ENCODE peak calls at places on chromosomes 2 and 18, in five cellular contexts. Q is IMR-90, X is A549, R is lung, I is breast epithelium. D is an unnamed sample.
A peak's percentile ranks its signal among the peaks of the same experiment; 100 is the strongest.

GRCh38 chr18:8661754-8662573 is 43.4 kb upstream of the MTCL1 start:
- DNase-seq in Q (peak; percentile 28), I (no peak), R (no peak), X (no peak), D (no peak)

GRCh38 chr2:199977984-199978415 is 22.6 kb downstream of the MAIP1 start:
- DNase-seq in R (no peak), I (no peak), Q (peak; percentile 82), X (no peak), D (no peak)

GRCh38 chr18:274313-274712 is 6.5 kb upstream of the THOC1 start:
- DNase-seq in I (no peak), X (no peak), R (no peak), Q (no peak), D (no peak)

GRCh38 chr2:237060518-237061312 is 25.0 kb upstream of the COPS8 start:
- DNase-seq in R (no peak), I (no peak), Q (peak; percentile 72), X (peak; percentile 49), D (no peak)

GRCh38 chr18:44961288-44961687 is 280.6 kb downstream of the SETBP1 start:
- DNase-seq in X (no peak), R (no peak), I (no peak), Q (no peak), D (no peak)

GRCh38 chr18:79405781-79406575 is 10.2 kb downstream of the NFATC1 start:
- DNase-seq in R (peak; percentile 55), X (no peak), I (no peak), Q (no peak), D (peak; percentile 73)

GRCh38 chr2:151246152-151246551 is 15.5 kb downstream of the RBM43 start:
- DNase-seq in I (no peak), Q (no peak), X (no peak), R (no peak), D (no peak)

GRCh38 chr2:231332388-231332787 is 63.1 kb upstream of the B3GNT7 start:
- DNase-seq in I (no peak), X (no peak), R (no peak), Q (no peak), D (no peak)

GRCh38 chr2:200219400-200220113 is 86.9 kb upstream of the SPATS2L start:
- DNase-seq in Q (peak; percentile 33), R (no peak), I (no peak), X (no peak), D (no peak)

GRCh38 chr2:25250331-25251031 is 82.1 kb upstream of the POMC start:
- DNase-seq in R (no peak), I (no peak), Q (peak; percentile 92), X (no peak), D (no peak)
- H3K4me3 ChIP-seq in R (no peak overlapping the region), I (peak overlapping the region; percentile 71), Q (no peak overlapping the region), X (no peak overlapping the region), D (no peak overlapping the region)

GRCh38 chr2:98907385-98907784 is 28.6 kb downstream of the CRACDL start:
- DNase-seq in R (peak; percentile 6), X (no peak), I (no peak), Q (no peak), D (no peak)

GRCh38 chr2:98910349-98911125 is 25.5 kb downstream of the CRACDL start:
- DNase-seq in Q (no peak), I (no peak), R (peak; percentile 18), X (no peak), D (no peak)

GRCh38 chr2:98909381-98910211 is 26.4 kb downstream of the CRACDL start:
- DNase-seq in Q (peak; percentile 85), I (peak; percentile 87), R (peak; percentile 88), X (no peak), D (no peak)

GRCh38 chr2:98908909-98909308 is 27.1 kb downstream of the CRACDL start:
- DNase-seq in I (no peak), R (peak; percentile 11), Q (peak; percentile 52), X (no peak), D (no peak)

GRCh38 chr2:98907966-98908905 is 27.8 kb downstream of the CRACDL start:
- DNase-seq in I (no peak), R (peak; percentile 28), X (no peak), Q (no peak), D (no peak)
- H3K27ac ChIP-seq in I (no peak overlapping the region), R (peak overlapping the region; percentile 54), X (peak overlapping the region; percentile 43), Q (no peak overlapping the region), D (no peak overlapping the region)

GRCh38 chr2:232876071-232876977 is 6.3 kb downstream of the SNORC start:
- DNase-seq in X (peak; percentile 47), R (no peak), I (peak; percentile 51), Q (no peak), D (no peak)
- H3K4me3 ChIP-seq in X (peak overlapping the region; percentile 81), R (peak overlapping the region; percentile 25), I (peak overlapping the region; percentile 62), Q (peak overlapping the region; percentile 38), D (peak overlapping the region; percentile 56)

GRCh38 chr2:68736086-68736485 is 1.5 kb downstream of the ARHGAP25 start:
- DNase-seq in Q (no peak), I (no peak), R (no peak), X (no peak), D (no peak)
- H3K27ac ChIP-seq in Q (no peak overlapping the region), I (no peak overlapping the region), R (no peak overlapping the region), X (no peak overlapping the region), D (no peak overlapping the region)

GRCh38 chr2:96806468-96807126 is 9.5 kb upstream of the CNNM3 start:
- DNase-seq in R (no peak), Q (peak; percentile 43), X (no peak), I (no peak), D (no peak)
- H3K4me3 ChIP-seq in R (no peak overlapping the region), Q (no peak overlapping the region), X (no peak overlapping the region), I (no peak overlapping the region), D (no peak overlapping the region)

GRCh38 chr2:123747316-123747715 is 277.8 kb upstream of the CNTNAP5 start:
- DNase-seq in I (no peak), Q (no peak), X (no peak), R (no peak), D (no peak)
- H3K27ac ChIP-seq in I (no peak overlapping the region), Q (no peak overlapping the region), X (no peak overlapping the region), R (no peak overlapping the region), D (no peak overlapping the region)

GRCh38 chr18:11909597-11910026 is 1.5 kb upstream of the MPPE1 start:
- DNase-seq in R (no peak), X (no peak), I (no peak), Q (peak; percentile 55), D (no peak)
- H3K4me3 ChIP-seq in R (no peak overlapping the region), X (peak overlapping the region; percentile 50), I (peak overlapping the region; percentile 83), Q (peak overlapping the region; percentile 3), D (peak overlapping the region; percentile 94)

DNA sequence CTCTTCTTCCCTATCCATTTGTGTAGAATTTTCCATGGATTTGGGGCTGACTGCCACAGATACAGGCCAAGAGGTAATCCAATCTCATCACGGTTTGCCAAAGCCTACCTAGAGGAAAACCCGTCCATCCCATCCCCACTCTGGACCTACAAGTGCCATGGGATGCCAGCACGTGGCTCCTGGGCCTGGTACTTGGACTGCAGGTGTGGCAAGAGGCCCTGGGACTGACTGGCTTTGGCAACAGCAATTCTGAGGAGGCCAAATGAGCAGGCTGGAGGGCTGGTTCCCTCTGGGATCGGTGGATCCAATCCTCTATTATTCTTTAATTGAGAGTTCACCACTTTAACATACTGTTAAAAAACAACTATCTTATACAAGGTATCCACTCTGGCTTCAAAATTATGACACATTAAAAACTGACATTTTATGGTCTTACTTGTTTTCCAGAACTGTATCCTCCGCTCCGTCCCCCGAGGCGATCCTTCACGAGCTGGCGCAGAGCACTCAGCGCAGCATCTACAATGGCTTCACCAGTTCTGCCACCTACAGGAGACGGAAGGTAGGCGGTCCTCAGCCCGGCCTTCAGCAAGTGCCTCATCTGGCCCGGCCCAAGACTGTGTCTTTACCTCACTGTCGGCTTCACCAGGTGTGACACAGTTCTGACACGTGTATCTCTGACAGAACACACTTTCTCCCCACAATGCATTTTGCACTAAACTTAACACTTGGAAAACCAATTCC is 19.8 kb downstream of the PDIA6 start:
- DNase-seq in I (no peak), X (no peak), R (no peak), Q (no peak), D (no peak)
- H3K27ac ChIP-seq in I (no peak overlapping the region), X (no peak overlapping the region), R (no peak overlapping the region), Q (no peak overlapping the region), D (no peak overlapping the region)

DNA sequence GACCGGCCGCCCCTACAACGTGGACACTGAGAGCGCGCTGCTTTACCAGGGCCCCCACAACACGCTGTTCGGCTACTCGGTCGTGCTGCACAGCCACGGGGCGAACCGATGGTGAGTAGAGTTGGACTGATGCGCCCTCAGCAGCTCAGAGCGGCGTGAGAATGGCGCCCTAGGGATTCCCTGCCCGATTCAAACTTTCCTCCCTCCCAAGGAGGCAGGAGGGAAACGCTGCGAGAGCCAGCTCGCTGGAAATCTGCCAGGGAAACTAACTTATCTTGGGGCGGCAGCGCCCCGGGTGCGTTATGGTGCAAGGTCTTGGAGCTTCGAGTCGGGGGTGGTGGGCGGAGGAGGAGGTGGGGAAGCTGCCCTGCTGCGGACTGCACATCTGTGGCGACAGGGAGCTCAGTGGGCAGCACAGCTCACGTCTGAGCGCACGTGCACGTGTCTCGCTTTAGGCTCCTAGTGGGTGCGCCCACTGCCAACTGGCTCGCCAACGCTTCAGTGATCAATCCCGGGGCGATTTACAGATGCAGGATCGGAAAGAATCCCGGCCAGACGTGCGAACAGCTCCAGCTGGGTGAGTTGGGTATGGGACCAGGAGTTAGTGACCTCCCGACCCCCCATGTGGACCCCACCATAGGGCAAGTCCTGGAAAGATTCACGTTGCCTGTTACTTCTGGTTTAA is 697 bp downstream of the ITGA4 start:
- DNase-seq in X (no peak), I (no peak), R (no peak), Q (peak; percentile 35), D (peak; percentile 61)
- H3K4me3 ChIP-seq in X (peak overlapping the region; percentile 57), I (peak overlapping the region; percentile 52), R (peak overlapping the region; percentile 51), Q (peak overlapping the region; percentile 75), D (peak overlapping the region; percentile 52)

GRCh38 chr2:54671010-54671409 is 52.5 kb upstream of the EML6 start:
- DNase-seq in I (no peak), Q (no peak), R (no peak), X (no peak), D (no peak)

GRCh38 chr2:54670485-54671009 is 52.9 kb upstream of the EML6 start:
- DNase-seq in X (no peak), I (no peak), R (no peak), Q (no peak), D (no peak)

GRCh38 chr2:54673501-54673998 is 49.9 kb upstream of the EML6 start:
- DNase-seq in R (peak; percentile 75), X (no peak), Q (no peak), I (peak; percentile 62), D (peak; percentile 88)

GRCh38 chr2:54671875-54672586 is 51.4 kb upstream of the EML6 start:
- DNase-seq in Q (peak; percentile 82), R (no peak), X (no peak), I (no peak), D (no peak)

GRCh38 chr2:54672587-54673456 is 50.6 kb upstream of the EML6 start:
- DNase-seq in Q (no peak), R (no peak), X (no peak), I (no peak), D (no peak)
- H3K27ac ChIP-seq in Q (peak overlapping the region; percentile 48), R (peak overlapping the region; percentile 87), X (no peak overlapping the region), I (peak overlapping the region; percentile 92), D (peak overlapping the region; percentile 76)